ENCODE peak calls at places on chromosomes 2 and 18, in five cellular contexts. R, K, D, V and N are unnamed samples.

GRCh38 chr18:48095726-48096125 is 165.3 kb upstream of the SMAD2 start:
- DNase-seq in R (no peak), K (no peak), D (no peak), V (no peak), N (no peak)

GRCh38 chr2:64470921-64471320 is 17.0 kb downstream of the LGALSL start:
- DNase-seq in R (no peak), K (no peak), D (no peak), V (no peak), N (no peak)

GRCh38 chr2:237475704-237476107 is 11.3 kb upstream of the MLPH start:
- DNase-seq in R (no peak), K (no peak), D (no peak), V (no peak), N (no peak)

GRCh38 chr2:240595381-240596079 is 9.0 kb downstream of the CAPN10 start:
- DNase-seq in R (peak), K (peak), D (peak), V (peak), N (peak)

GRCh38 chr2:211144078-211144477 is 587.7 kb downstream of the CPS1 start:
- DNase-seq in R (no peak), K (no peak), D (no peak), V (no peak), N (no peak)

GRCh38 chr2:18339326-18339725 is 221.1 kb downstream of the RDH14 start:
- DNase-seq in R (no peak), K (no peak), D (no peak), V (no peak), N (no peak)

GRCh38 chr2:191701696-191702095 is 23.8 kb downstream of the NABP1 start:
- DNase-seq in R (no peak), K (no peak), D (no peak), V (no peak), N (no peak)

GRCh38 chr18:26071020-26071419 is 19.4 kb downstream of the SS18 start:
- DNase-seq in R (no peak), K (no peak), D (no peak), V (no peak), N (no peak)

GRCh38 chr2:190396264-190396663 is 11.9 kb upstream of the MFSD6 start:
- DNase-seq in R (no peak), K (no peak), D (no peak), V (no peak), N (no peak)

GRCh38 chr18:46660955-46661749 is 4.1 kb upstream of the LOXHD1 start:
- DNase-seq in R (peak), K (no peak), D (no peak), V (no peak), N (no peak)

GRCh38 chr2:142796161-142796560 is 81.3 kb upstream of the KYNU start:
- DNase-seq in R (peak), K (no peak), D (no peak), V (no peak), N (no peak)

GRCh38 chr2:99085400-99085799 is 56.1 kb upstream of the C2orf15 start:
- DNase-seq in R (peak), K (no peak), D (no peak), V (no peak), N (no peak)

GRCh38 chr18:7464245-7464966 is 102.7 kb upstream of the PTPRM start:
- DNase-seq in R (no peak), K (no peak), D (no peak), V (no peak), N (no peak)
- TF ChIP-seq POLR2AphosphoS5 in R (no peak), K (no peak), D (no peak), V (peak), N (no peak)

DNA sequence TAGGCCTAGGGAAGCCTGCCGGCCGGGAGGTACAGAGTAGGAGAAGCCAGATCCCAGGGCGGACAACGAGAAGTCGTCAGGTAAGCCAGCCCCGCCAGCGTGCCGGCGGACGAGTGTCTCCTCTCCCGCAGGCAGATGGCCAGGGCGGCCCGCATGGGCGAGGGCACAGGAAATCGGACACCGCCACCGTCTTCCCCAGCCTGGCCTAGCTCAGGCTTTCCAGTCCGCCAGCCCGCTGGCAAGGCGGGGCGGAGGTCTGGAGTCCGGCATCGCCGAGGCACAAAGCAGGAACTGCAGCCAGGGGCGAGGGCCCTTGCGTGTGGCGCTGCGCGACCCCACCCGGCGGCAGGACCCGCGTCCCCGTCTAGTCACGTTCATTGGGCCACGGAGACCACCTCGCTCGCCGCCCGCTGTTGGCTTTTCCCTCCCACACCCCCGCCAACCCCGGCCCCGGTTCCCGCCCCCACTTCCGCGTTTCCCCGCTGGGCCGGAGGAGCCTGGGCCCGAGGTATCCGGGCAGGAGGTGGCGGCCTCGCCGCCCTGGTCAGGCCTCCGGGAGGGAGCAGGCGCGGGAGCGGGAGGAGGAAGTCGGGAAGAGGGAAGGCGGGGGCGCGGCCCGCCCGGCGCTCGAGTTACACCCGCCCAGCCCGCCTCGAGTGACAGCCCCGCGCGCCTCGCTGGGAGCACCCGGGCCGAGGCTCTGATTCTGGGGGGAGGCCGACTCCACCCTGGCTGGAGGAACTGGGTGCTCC is at the start of gene GPD2:
- DNase-seq in R (peak), K (peak), D (peak), V (peak), N (peak)
- TF ChIP-seq POLR2AphosphoS5 in R (peak), K (peak), D (peak), V (peak), N (peak)

DNA sequence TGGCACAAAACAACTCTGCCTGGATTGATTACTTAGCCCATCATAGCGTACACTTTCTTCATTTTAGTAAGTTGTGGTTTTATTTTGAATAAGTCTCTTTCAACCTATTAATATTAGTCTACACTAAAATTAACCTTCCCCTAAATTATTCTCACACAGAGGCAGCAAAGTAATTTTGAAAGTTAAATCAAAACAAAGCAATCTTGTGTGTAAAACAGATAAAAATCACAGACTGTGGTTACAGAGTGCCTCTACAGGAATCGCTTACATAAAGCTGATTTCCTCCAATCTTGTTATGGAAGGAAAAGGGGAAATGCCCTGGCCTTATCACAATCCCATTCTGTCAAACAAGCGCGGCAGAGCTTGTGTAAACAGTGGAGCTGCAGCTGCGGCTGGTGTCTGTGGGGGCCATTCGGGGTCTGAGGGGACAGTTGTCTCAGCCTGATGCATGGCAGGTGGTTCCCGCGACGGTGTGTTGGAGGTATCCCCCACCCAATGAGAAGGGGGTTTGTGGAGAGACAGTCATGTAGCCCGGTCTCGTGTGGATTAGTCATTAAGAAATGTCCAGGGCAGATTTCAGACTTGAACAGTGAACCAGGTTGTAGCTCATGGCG is 42.1 kb downstream of the BCL2L11 start:
- DNase-seq in R (no peak), K (no peak), D (no peak), V (no peak), N (no peak)
- TF ChIP-seq POLR2AphosphoS5 in R (no peak), K (no peak), D (no peak), V (no peak), N (no peak)

DNA sequence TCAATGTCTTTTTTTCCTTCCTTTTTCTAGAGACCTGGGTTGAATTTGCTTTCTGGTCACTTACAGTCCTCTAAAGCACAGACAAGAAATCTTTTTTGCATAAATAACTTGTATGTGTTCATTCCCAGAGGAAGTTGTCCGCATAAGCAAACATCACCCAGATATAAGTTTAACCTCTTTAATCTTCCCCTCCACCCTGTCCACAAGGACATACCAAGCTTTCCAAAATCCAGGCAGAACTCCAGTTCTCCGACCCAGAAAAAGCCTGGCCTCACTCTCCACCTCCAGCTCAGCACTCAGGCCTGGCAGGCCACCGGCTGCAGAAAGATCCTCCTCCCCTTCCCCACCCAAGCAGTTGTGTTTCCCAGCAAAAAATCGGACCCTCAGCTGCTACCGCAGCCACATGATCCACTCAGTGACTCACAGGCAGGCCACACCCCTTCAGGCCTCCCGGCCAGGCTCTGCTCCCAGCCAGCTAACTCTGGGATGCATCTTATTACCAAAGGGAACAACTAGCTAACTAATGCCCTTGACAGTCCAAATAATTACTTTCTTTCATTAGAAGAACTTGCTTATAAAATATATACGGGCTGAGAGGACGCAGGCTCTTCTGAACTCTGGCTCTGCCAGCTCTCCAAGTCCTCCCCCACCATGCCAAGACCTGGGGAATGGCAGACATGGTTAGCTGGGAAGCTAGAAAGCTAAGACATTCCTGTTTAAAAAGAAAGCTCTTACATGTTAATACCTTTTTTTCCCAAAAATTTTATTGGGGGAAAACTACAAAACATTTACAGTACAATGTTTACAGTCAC is 4.5 kb downstream of the ZFP36L2 start:
- DNase-seq in R (peak), K (no peak), D (no peak), V (peak), N (no peak)
- TF ChIP-seq POLR2AphosphoS5 in R (peak), K (peak), D (peak), V (peak), N (peak)

GRCh38 chr2:36456227-36456788 is 100.7 kb downstream of the CRIM1 start:
- DNase-seq in R (no peak), K (no peak), D (no peak), V (peak), N (no peak)
- TF ChIP-seq POLR2AphosphoS5 in R (no peak), K (no peak), D (no peak), V (no peak), N (no peak)

DNA sequence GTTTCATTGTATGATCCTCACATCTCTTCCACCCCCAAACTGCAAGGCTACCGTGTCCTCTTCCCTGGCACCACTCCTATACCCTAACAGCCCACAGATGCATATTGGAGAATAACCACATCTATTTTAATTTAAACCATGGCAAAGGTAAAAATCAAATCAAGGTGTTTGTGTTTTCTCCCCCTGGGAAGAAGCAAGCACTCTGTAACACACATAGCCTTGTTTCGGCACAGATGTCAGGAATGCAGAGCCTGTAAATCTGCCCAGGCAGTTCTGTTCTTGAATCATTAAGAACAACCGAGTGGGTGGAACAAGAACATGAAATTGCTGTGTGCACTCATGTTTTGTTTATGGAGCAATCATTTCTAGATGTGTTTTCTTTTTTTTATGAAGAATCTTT is 6.8 kb upstream of the COX7A2L start:
- DNase-seq in R (no peak), K (no peak), D (no peak), V (no peak), N (no peak)
- TF ChIP-seq POLR2AphosphoS5 in R (no peak), K (no peak), D (no peak), V (no peak), N (no peak)